ENCODE peak calls at places on chromosomes 11 and 22, in six cellular contexts. One of them, this sample, is unnamed.
A peak's percentile ranks its signal among the peaks of the same experiment; 100 is the strongest.

GRCh38 chr11:35106595-35106994 is 32.4 kb upstream of the CD44 start:
- DNase-seq in HCT116: no peak
- DNase-seq in GM12878: no peak
- DNase-seq in SK-N-SH: no peak
- DNase-seq in K562: no peak
- DNase-seq in HepG2: no peak
- DNase-seq in this sample: no peak

GRCh38 chr11:9142732-9143131 is 51.3 kb upstream of the SCUBE2 start:
- DNase-seq in HCT116: no peak
- DNase-seq in GM12878: no peak
- DNase-seq in SK-N-SH: no peak
- DNase-seq in K562: no peak
- DNase-seq in HepG2: no peak
- DNase-seq in this sample: no peak

GRCh38 chr11:92245700-92246270 is 21.2 kb downstream of the FAT3 start:
- DNase-seq in HCT116: no peak
- DNase-seq in GM12878: no peak
- DNase-seq in SK-N-SH: no peak
- DNase-seq in K562: no peak
- DNase-seq in HepG2: no peak
- DNase-seq in this sample: no peak

GRCh38 chr11:92304271-92304670 is 79.7 kb downstream of the FAT3 start:
- DNase-seq in HCT116: no peak
- DNase-seq in GM12878: no peak
- DNase-seq in SK-N-SH: no peak
- DNase-seq in K562: no peak
- DNase-seq in HepG2: no peak
- DNase-seq in this sample: no peak

GRCh38 chr22:50507421-50507990 is at the start of gene LMF2:
- DNase-seq in HCT116: no peak
- DNase-seq in GM12878: no peak
- DNase-seq in SK-N-SH: peak; percentile 98
- DNase-seq in K562: no peak
- DNase-seq in HepG2: peak; percentile 56
- DNase-seq in this sample: peak; percentile 83

GRCh38 chr22:17213976-17214375 is 5.3 kb downstream of the ADA2 start:
- DNase-seq in HCT116: peak; percentile 40
- DNase-seq in GM12878: no peak
- DNase-seq in SK-N-SH: no peak
- DNase-seq in K562: peak; percentile 61
- DNase-seq in HepG2: peak; percentile 21
- DNase-seq in this sample: peak; percentile 79

GRCh38 chr22:28402066-28402465 is 277.6 kb downstream of the TTC28 start:
- DNase-seq in HCT116: no peak
- DNase-seq in GM12878: no peak
- DNase-seq in SK-N-SH: no peak
- DNase-seq in K562: no peak
- DNase-seq in HepG2: no peak
- DNase-seq in this sample: no peak

GRCh38 chr11:58561394-58562102 is 14.1 kb downstream of the LPXN start:
- DNase-seq in HCT116: no peak
- DNase-seq in GM12878: no peak
- DNase-seq in SK-N-SH: no peak
- DNase-seq in K562: no peak
- DNase-seq in HepG2: peak; percentile 77
- DNase-seq in this sample: no peak

GRCh38 chr22:38924197-38924952 is 33.0 kb upstream of the APOBEC3A start:
- DNase-seq in HCT116: peak; percentile 80
- DNase-seq in GM12878: no peak
- DNase-seq in SK-N-SH: no peak
- DNase-seq in K562: no peak
- DNase-seq in HepG2: peak; percentile 97
- DNase-seq in this sample: no peak

GRCh38 chr11:61487342-61488025 is 21.1 kb upstream of the LRRC10B start:
- DNase-seq in HCT116: no peak
- DNase-seq in GM12878: no peak
- DNase-seq in SK-N-SH: no peak
- DNase-seq in K562: no peak
- DNase-seq in HepG2: no peak
- DNase-seq in this sample: no peak

GRCh38 chr11:61486004-61486615 is 22.4 kb upstream of the LRRC10B start:
- DNase-seq in HCT116: no peak
- DNase-seq in GM12878: no peak
- DNase-seq in SK-N-SH: no peak
- DNase-seq in K562: no peak
- DNase-seq in HepG2: no peak
- DNase-seq in this sample: no peak

GRCh38 chr11:61489833-61490585 is 18.5 kb upstream of the LRRC10B start:
- DNase-seq in HCT116: no peak
- DNase-seq in GM12878: no peak
- DNase-seq in SK-N-SH: peak; percentile 80
- DNase-seq in K562: peak; percentile 43
- DNase-seq in HepG2: peak; percentile 31
- DNase-seq in this sample: peak; percentile 66

GRCh38 chr11:61486779-61487178 is 21.8 kb upstream of the LRRC10B start:
- DNase-seq in HCT116: no peak
- DNase-seq in GM12878: no peak
- DNase-seq in SK-N-SH: no peak
- DNase-seq in K562: no peak
- DNase-seq in HepG2: no peak
- DNase-seq in this sample: no peak

GRCh38 chr11:61488651-61489291 is 19.8 kb upstream of the LRRC10B start:
- DNase-seq in HCT116: no peak
- DNase-seq in GM12878: no peak
- DNase-seq in SK-N-SH: peak; percentile 51
- DNase-seq in K562: peak; percentile 37
- DNase-seq in HepG2: peak; percentile 89
- DNase-seq in this sample: peak; percentile 68
- TF ChIP-seq REST in HCT116: no peak
- TF ChIP-seq REST in GM12878: no peak
- TF ChIP-seq REST in SK-N-SH: no peak
- TF ChIP-seq REST in K562: no peak
- TF ChIP-seq REST in HepG2: no peak
- TF ChIP-seq REST in this sample: no peak

DNA sequence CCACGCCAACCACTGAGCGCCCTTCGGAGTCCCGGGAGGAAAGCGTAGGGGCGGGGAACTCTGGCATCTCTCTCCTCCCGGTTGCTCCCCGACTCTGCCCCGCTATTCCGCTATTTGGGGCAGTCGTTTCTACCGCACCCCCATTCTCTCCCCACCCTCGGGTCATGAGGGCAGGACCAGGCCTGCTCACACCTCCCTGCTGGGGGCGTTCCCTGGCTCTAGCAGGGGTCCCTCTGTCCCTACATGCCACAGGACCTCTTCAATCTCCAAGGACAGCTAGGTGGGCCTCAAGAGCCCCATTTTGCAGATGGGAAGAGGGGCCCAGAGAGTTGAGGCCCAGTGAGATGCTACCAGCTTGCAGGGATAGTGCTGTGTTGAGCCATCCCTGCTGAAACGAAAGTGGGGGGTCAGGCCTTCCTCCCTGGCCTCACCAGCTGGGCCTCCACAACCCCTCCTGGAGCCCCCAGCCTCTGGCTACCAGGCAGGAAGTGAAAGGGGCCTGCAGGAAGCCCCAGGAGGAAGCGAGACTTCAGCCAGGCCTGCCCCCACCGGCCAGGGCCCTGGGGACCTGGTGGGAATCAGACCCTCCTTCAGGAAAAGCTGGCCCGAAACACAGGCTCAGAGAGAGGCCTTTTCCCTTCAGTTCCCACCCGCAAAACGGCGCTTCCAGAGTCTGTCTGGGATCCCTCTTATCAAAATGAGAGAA is 5.5 kb upstream of the SHISA8 start:
- DNase-seq in HCT116: no peak
- DNase-seq in GM12878: no peak
- DNase-seq in SK-N-SH: no peak
- DNase-seq in K562: no peak
- DNase-seq in HepG2: no peak
- DNase-seq in this sample: no peak
- H2AFZ ChIP-seq in HCT116: no peak overlapping the region
- H2AFZ ChIP-seq in GM12878: no peak overlapping the region
- H2AFZ ChIP-seq in SK-N-SH: no peak overlapping the region
- H2AFZ ChIP-seq in K562: no peak overlapping the region
- H2AFZ ChIP-seq in HepG2: no peak overlapping the region
- H2AFZ ChIP-seq in this sample: peak overlapping the region; percentile 78

GRCh38 chr11:121337078-121337477 is 44.5 kb downstream of the SC5D start:
- DNase-seq in HCT116: no peak
- DNase-seq in GM12878: no peak
- DNase-seq in SK-N-SH: no peak
- DNase-seq in K562: no peak
- DNase-seq in HepG2: no peak
- DNase-seq in this sample: no peak

GRCh38 chr11:121341609-121342008 is 49.0 kb downstream of the SC5D start:
- DNase-seq in HCT116: no peak
- DNase-seq in GM12878: no peak
- DNase-seq in SK-N-SH: no peak
- DNase-seq in K562: no peak
- DNase-seq in HepG2: no peak
- DNase-seq in this sample: no peak

GRCh38 chr11:121337740-121338272 is 45.2 kb downstream of the SC5D start:
- DNase-seq in HCT116: no peak
- DNase-seq in GM12878: no peak
- DNase-seq in SK-N-SH: no peak
- DNase-seq in K562: no peak
- DNase-seq in HepG2: no peak
- DNase-seq in this sample: no peak

GRCh38 chr11:121338536-121338935 is 46.0 kb downstream of the SC5D start:
- DNase-seq in HCT116: no peak
- DNase-seq in GM12878: no peak
- DNase-seq in SK-N-SH: no peak
- DNase-seq in K562: no peak
- DNase-seq in HepG2: no peak
- DNase-seq in this sample: no peak

DNA sequence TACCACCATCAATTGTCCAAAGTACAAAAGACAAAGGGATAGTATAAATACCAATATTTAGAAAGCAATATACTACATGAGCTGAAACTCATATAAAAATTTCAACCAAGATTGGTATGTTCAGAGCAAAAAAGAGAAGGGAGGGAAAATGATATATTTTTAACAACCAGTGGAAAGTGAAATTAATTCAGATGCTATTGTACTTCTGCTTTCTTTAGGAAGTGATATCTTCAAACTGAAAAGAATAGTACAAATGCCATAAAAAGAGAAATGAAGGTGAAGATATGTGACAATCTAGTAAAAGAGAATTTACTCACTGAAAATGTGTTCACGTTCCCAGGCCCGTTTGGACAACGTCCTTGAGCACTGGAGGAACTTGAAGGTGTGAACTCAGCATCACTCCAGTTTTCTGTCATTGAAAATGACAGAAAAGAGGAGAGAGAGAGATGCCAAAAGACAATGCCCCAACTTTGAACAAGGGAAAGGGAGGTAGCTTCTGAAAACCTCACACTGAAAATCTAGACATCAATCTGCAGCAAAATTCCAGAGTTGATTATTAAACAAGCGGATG is 47.5 kb downstream of the SC5D start:
- DNase-seq in HCT116: no peak
- DNase-seq in GM12878: no peak
- DNase-seq in SK-N-SH: no peak
- DNase-seq in K562: no peak
- DNase-seq in HepG2: no peak
- DNase-seq in this sample: no peak
- H3K4me3 ChIP-seq in HCT116: no peak overlapping the region
- H3K4me3 ChIP-seq in GM12878: no peak overlapping the region
- H3K4me3 ChIP-seq in SK-N-SH: no peak overlapping the region
- H3K4me3 ChIP-seq in K562: no peak overlapping the region
- H3K4me3 ChIP-seq in HepG2: no peak overlapping the region
- H3K4me3 ChIP-seq in this sample: no peak overlapping the region

DNA sequence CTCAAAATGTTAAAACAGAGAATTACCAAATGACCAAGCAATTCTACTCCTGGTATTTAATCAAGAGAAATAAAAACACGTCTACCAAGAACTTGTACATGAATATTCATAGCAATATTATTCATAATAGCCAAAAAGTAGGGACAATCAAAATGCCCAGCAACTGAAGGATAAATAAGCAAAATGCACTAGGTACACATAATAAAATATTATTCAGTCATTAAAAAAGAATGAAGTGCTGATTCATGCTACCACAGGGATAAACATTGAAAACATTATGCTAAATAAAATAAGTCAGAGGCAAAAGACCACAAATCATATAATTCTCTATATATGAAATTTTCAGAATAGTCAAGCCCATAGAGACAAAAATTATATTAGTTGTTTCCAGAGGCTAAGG is 24.8 kb downstream of the ARHGAP32 start:
- DNase-seq in HCT116: no peak
- DNase-seq in GM12878: no peak
- DNase-seq in SK-N-SH: no peak
- DNase-seq in K562: no peak
- DNase-seq in HepG2: no peak
- DNase-seq in this sample: no peak
- TF ChIP-seq REST in HCT116: no peak
- TF ChIP-seq REST in GM12878: no peak
- TF ChIP-seq REST in SK-N-SH: no peak
- TF ChIP-seq REST in K562: no peak
- TF ChIP-seq REST in HepG2: no peak
- TF ChIP-seq REST in this sample: no peak

GRCh38 chr22:37020192-37020479 is 594 bp downstream of the MPST start:
- DNase-seq in HCT116: peak; percentile 27
- DNase-seq in GM12878: no peak
- DNase-seq in SK-N-SH: peak; percentile 55
- DNase-seq in K562: peak; percentile 30
- DNase-seq in HepG2: no peak
- DNase-seq in this sample: no peak
- H2AFZ ChIP-seq in HCT116: peak overlapping the region; percentile 11
- H2AFZ ChIP-seq in GM12878: peak overlapping the region; percentile 87
- H2AFZ ChIP-seq in SK-N-SH: peak overlapping the region; percentile 91
- H2AFZ ChIP-seq in K562: peak overlapping the region; percentile 90
- H2AFZ ChIP-seq in HepG2: no peak overlapping the region
- H2AFZ ChIP-seq in this sample: peak overlapping the region; percentile 87

DNA sequence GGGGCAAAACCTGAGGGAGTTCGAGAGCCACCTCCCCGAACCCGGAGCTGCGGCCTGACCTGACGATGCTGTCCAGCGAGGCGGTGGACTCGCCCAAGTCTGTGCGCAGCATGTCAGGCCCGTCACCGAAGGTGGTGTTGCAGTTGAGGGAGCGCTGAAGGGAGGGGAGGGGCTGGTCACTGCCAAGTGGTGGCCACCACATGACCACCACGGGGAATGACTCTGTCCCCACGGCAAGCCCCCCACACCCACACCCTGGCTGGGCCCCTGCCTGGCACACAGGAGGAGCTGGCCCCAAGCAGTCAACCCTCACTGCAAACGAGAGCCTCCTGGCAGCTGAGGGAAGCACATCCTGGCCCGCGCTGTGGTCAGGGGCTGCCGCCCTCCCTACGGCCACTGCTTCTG is 30.8 kb downstream of the TRMU start:
- DNase-seq in HCT116: no peak
- DNase-seq in GM12878: no peak
- DNase-seq in SK-N-SH: no peak
- DNase-seq in K562: no peak
- DNase-seq in HepG2: no peak
- DNase-seq in this sample: no peak
- H3K4me3 ChIP-seq in HCT116: no peak overlapping the region
- H3K4me3 ChIP-seq in GM12878: no peak overlapping the region
- H3K4me3 ChIP-seq in SK-N-SH: no peak overlapping the region
- H3K4me3 ChIP-seq in K562: no peak overlapping the region
- H3K4me3 ChIP-seq in HepG2: no peak overlapping the region
- H3K4me3 ChIP-seq in this sample: no peak overlapping the region